ENCODE peak calls at places on chromosomes 5 and 9, in five cellular contexts. One of them, this sample, is unnamed.

GRCh38 chr5:2352101-2352861 is 399.2 kb downstream of the IRX2 start:
- DNase-seq in GM12878: no peak
- DNase-seq in A549: no peak
- DNase-seq in K562: no peak
- DNase-seq in HepG2: peak
- DNase-seq in this sample: peak

GRCh38 chr5:167065784-167066183 is 1225.7 kb upstream of the WWC1 start:
- DNase-seq in GM12878: no peak
- DNase-seq in A549: no peak
- DNase-seq in K562: no peak
- DNase-seq in HepG2: no peak
- DNase-seq in this sample: no peak

GRCh38 chr5:71703941-71704340 is 15.1 kb upstream of the CARTPT start:
- DNase-seq in GM12878: no peak
- DNase-seq in A549: no peak
- DNase-seq in K562: no peak
- DNase-seq in HepG2: no peak
- DNase-seq in this sample: no peak

GRCh38 chr9:77488439-77489126 is 159.5 kb downstream of the GNA14 start:
- DNase-seq in GM12878: no peak
- DNase-seq in A549: peak
- DNase-seq in K562: no peak
- DNase-seq in HepG2: no peak
- DNase-seq in this sample: peak

GRCh38 chr9:10242255-10242654 is 370.5 kb downstream of the PTPRD start:
- DNase-seq in GM12878: no peak
- DNase-seq in A549: no peak
- DNase-seq in K562: no peak
- DNase-seq in HepG2: no peak
- DNase-seq in this sample: no peak

GRCh38 chr5:14720236-14720923 is 55.9 kb downstream of the OTULIN start:
- DNase-seq in GM12878: no peak
- DNase-seq in A549: no peak
- DNase-seq in K562: no peak
- DNase-seq in HepG2: no peak
- DNase-seq in this sample: peak

GRCh38 chr9:114805670-114806551 is at the start of gene TNFSF15:
- DNase-seq in GM12878: peak
- DNase-seq in A549: peak
- DNase-seq in K562: no peak
- DNase-seq in HepG2: peak
- DNase-seq in this sample: peak

GRCh38 chr5:367358-368130 is 46.0 kb downstream of the AHRR start:
- DNase-seq in GM12878: no peak
- DNase-seq in A549: no peak
- DNase-seq in K562: no peak
- DNase-seq in HepG2: no peak
- DNase-seq in this sample: no peak

GRCh38 chr9:113580041-113580953 is 116.8 kb downstream of the RGS3 start:
- DNase-seq in GM12878: peak
- DNase-seq in A549: no peak
- DNase-seq in K562: no peak
- DNase-seq in HepG2: no peak
- DNase-seq in this sample: peak

GRCh38 chr5:65704608-65705239 is 17.2 kb downstream of the SGTB start:
- DNase-seq in GM12878: no peak
- DNase-seq in A549: no peak
- DNase-seq in K562: no peak
- DNase-seq in HepG2: no peak
- DNase-seq in this sample: no peak

GRCh38 chr5:128109138-128109537 is 25.6 kb downstream of the SLC12A2 start:
- DNase-seq in GM12878: no peak
- DNase-seq in A549: no peak
- DNase-seq in K562: no peak
- DNase-seq in HepG2: no peak
- DNase-seq in this sample: no peak

GRCh38 chr9:89738137-89738932 is 133.5 kb downstream of the GADD45G start:
- DNase-seq in GM12878: no peak
- DNase-seq in A549: no peak
- DNase-seq in K562: peak
- DNase-seq in HepG2: no peak
- DNase-seq in this sample: no peak

GRCh38 chr9:70398145-70398556 is 16.3 kb downstream of the KLF9 start:
- DNase-seq in GM12878: peak
- DNase-seq in A549: no peak
- DNase-seq in K562: peak
- DNase-seq in HepG2: no peak
- DNase-seq in this sample: peak

GRCh38 chr9:98117984-98118639 is 910 bp downstream of the TRIM14 start:
- DNase-seq in GM12878: no peak
- DNase-seq in A549: peak
- DNase-seq in K562: peak
- DNase-seq in HepG2: peak
- DNase-seq in this sample: peak

GRCh38 chr5:167934561-167934971 is 356.9 kb upstream of the WWC1 start:
- DNase-seq in GM12878: no peak
- DNase-seq in A549: no peak
- DNase-seq in K562: no peak
- DNase-seq in HepG2: no peak
- DNase-seq in this sample: no peak

GRCh38 chr5:158943057-158943456 is 156.7 kb downstream of the EBF1 start:
- DNase-seq in GM12878: no peak
- DNase-seq in A549: peak
- DNase-seq in K562: no peak
- DNase-seq in HepG2: peak
- DNase-seq in this sample: no peak

GRCh38 chr9:4301302-4301701 is 1.4 kb upstream of the GLIS3 start:
- DNase-seq in GM12878: no peak
- DNase-seq in A549: no peak
- DNase-seq in K562: no peak
- DNase-seq in HepG2: no peak
- DNase-seq in this sample: peak

GRCh38 chr5:68404246-68404645 is 188.7 kb downstream of the PIK3R1 start:
- DNase-seq in GM12878: no peak
- DNase-seq in A549: no peak
- DNase-seq in K562: no peak
- DNase-seq in HepG2: no peak
- DNase-seq in this sample: no peak

GRCh38 chr5:54719384-54720306 is 202.1 kb downstream of the SNX18 start:
- DNase-seq in GM12878: no peak
- DNase-seq in A549: no peak
- DNase-seq in K562: no peak
- DNase-seq in HepG2: no peak
- DNase-seq in this sample: no peak

GRCh38 chr5:150609843-150610584 is 30.4 kb upstream of the SYNPO start:
- DNase-seq in GM12878: no peak
- DNase-seq in A549: no peak
- DNase-seq in K562: no peak
- DNase-seq in HepG2: peak
- DNase-seq in this sample: no peak

GRCh38 chr9:69265891-69266290 is 59.1 kb upstream of the ENTREP1 start:
- DNase-seq in GM12878: no peak
- DNase-seq in A549: no peak
- DNase-seq in K562: no peak
- DNase-seq in HepG2: no peak
- DNase-seq in this sample: no peak

GRCh38 chr5:77663081-77663863 is 24.8 kb upstream of the OTP start:
- DNase-seq in GM12878: no peak
- DNase-seq in A549: no peak
- DNase-seq in K562: no peak
- DNase-seq in HepG2: no peak
- DNase-seq in this sample: no peak

GRCh38 chr9:126631254-126631653 is 17.5 kb downstream of the LMX1B start:
- DNase-seq in GM12878: no peak
- DNase-seq in A549: no peak
- DNase-seq in K562: no peak
- DNase-seq in HepG2: no peak
- DNase-seq in this sample: peak

GRCh38 chr9:87620727-87621322 is 105.1 kb upstream of the CTSL start:
- DNase-seq in GM12878: no peak
- DNase-seq in A549: no peak
- DNase-seq in K562: no peak
- DNase-seq in HepG2: no peak
- DNase-seq in this sample: no peak

GRCh38 chr5:66617223-66617861 is 21.1 kb downstream of the MAST4 start:
- DNase-seq in GM12878: peak
- DNase-seq in A549: no peak
- DNase-seq in K562: no peak
- DNase-seq in HepG2: no peak
- DNase-seq in this sample: no peak

GRCh38 chr9:94157408-94157801 is 73.1 kb downstream of the PTPDC1 start:
- DNase-seq in GM12878: no peak
- DNase-seq in A549: no peak
- DNase-seq in K562: peak
- DNase-seq in HepG2: no peak
- DNase-seq in this sample: no peak

GRCh38 chr9:103397868-103398600 is 402.9 kb downstream of the CYLC2 start:
- DNase-seq in GM12878: no peak
- DNase-seq in A549: peak
- DNase-seq in K562: peak
- DNase-seq in HepG2: peak
- DNase-seq in this sample: peak

DNA sequence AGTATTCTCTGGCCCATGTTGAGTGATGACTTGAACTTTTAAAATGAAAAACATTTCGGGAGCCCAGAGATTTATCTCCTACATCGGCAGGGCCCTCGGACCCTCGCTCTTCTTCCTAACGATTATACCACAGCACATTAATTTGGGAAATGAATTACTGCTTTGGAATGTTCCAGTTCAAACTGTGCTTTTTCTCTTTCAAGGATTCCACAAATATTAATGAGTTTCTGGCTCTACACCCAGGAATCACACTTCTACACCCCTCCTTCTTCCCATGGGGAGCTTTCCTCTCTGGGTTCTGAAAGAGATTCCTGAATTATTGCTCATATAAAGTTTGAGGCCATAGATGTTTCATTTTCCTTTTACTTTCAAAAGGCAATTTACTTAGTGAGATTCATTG is 41.2 kb downstream of the NSG2 start:
- DNase-seq in GM12878: no peak
- DNase-seq in A549: no peak
- DNase-seq in K562: no peak
- DNase-seq in HepG2: no peak
- DNase-seq in this sample: no peak
- TF ChIP-seq POLR2A in GM12878: no peak
- TF ChIP-seq POLR2A in A549: no peak
- TF ChIP-seq POLR2A in K562: no peak
- TF ChIP-seq POLR2A in HepG2: no peak
- TF ChIP-seq POLR2A in this sample: no peak

DNA sequence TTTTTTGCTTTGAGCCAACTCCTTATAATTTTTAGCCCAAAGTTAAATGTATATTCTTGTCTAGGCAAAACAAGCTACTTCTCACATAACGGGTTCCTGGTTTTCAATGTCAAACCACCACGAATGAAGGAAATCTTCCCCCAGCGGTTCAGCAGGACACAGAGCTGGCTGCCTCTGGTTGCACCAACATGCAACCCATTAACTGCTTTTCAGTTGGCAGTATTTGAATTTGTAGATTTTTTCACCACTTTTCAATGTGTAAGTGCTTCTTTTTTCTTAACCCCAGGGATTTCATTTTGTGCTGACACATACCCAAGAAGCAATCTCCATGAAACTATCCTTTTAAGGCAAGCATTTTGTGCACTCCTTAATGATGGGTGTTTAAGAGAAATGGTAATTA is 35.5 kb downstream of the EFNA5 start:
- DNase-seq in GM12878: no peak
- DNase-seq in A549: no peak
- DNase-seq in K562: no peak
- DNase-seq in HepG2: no peak
- DNase-seq in this sample: no peak
- TF ChIP-seq MYC in GM12878: no peak
- TF ChIP-seq MYC in A549: no peak
- TF ChIP-seq MYC in K562: no peak
- TF ChIP-seq MYC in HepG2: no peak
- TF ChIP-seq MYC in this sample: no peak

DNA sequence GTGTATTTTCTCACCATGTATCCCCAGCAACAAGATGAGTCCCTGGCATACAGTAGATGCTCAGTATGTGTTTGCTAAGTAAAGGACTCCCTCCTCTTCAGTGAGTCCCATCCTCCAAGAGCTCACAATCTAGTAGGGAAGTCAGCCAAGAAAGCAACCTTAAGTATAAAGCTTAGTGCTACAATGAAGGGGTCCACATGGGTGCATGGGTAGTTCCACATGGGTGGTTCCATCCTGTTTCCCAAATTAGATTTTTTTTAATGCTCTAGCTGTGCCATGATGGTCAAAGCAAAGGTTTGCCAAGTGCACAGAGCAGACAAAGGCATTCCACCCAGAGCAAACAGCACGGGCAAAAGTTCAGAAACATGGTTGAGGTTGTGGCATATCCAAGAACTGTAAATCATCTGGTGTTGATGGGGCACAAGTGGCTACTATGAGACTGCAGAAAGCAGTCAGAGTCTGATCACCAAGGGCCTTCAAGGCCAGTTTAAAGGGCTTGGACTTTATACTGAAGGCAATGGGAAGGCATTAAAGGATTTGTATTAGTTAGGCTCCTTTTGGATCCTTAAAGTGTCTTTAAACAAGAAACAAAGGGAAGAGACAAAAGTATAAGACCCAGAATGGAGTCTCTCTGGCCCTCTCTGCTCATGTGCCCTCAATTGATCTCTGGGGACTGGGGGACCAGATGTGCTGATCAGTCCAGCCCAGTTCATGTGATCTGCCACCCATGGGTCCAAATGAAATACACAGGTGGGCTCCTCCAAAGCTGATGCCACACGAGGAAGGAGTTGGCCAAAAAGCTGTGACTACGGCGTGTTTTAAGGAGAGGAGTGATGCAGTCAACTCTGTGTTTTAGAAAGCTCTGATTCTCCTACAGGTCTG is 9.0 kb upstream of the CPLX2 start:
- DNase-seq in GM12878: no peak
- DNase-seq in A549: peak
- DNase-seq in K562: no peak
- DNase-seq in HepG2: peak
- DNase-seq in this sample: no peak
- H3K4me3 ChIP-seq in GM12878: no peak
- H3K4me3 ChIP-seq in A549: no peak
- H3K4me3 ChIP-seq in K562: no peak
- H3K4me3 ChIP-seq in HepG2: no peak
- H3K4me3 ChIP-seq in this sample: no peak

GRCh38 chr5:149552761-149553160 is 1.5 kb upstream of the CSNK1A1 start:
- DNase-seq in GM12878: no peak
- DNase-seq in A549: no peak
- DNase-seq in K562: no peak
- DNase-seq in HepG2: no peak
- DNase-seq in this sample: peak

GRCh38 chr5:149550608-149551226 is 522 bp downstream of the CSNK1A1 start:
- DNase-seq in GM12878: no peak
- DNase-seq in A549: no peak
- DNase-seq in K562: peak
- DNase-seq in HepG2: no peak
- DNase-seq in this sample: no peak

GRCh38 chr5:149552038-149552494 is 827 bp upstream of the CSNK1A1 start:
- DNase-seq in GM12878: no peak
- DNase-seq in A549: no peak
- DNase-seq in K562: no peak
- DNase-seq in HepG2: no peak
- DNase-seq in this sample: no peak

GRCh38 chr5:149550267-149550582 is 1.0 kb downstream of the CSNK1A1 start:
- DNase-seq in GM12878: no peak
- DNase-seq in A549: no peak
- DNase-seq in K562: no peak
- DNase-seq in HepG2: no peak
- DNase-seq in this sample: peak

GRCh38 chr5:149551227-149552037 is at the start of gene CSNK1A1:
- DNase-seq in GM12878: peak
- DNase-seq in A549: peak
- DNase-seq in K562: peak
- DNase-seq in HepG2: peak
- DNase-seq in this sample: peak
- TF ChIP-seq POLR2A in GM12878: peak
- TF ChIP-seq POLR2A in A549: peak
- TF ChIP-seq POLR2A in K562: peak
- TF ChIP-seq POLR2A in HepG2: peak
- TF ChIP-seq POLR2A in this sample: peak